ENCODE peak calls at places on chromosomes 7 and 10, in nine cellular contexts. H is CD4-positive, CD25-positive, alpha-beta regulatory T cell; T is globus pallidus; F is right lobe of liver; R is ecto neural progenitor cell; L is thyroid gland; M is activated naive CD4-positive, alpha-beta T cell; P is astrocyte of the hippocampus; O is non-pigmented ciliary epithelial cell. K is an unnamed sample.

GRCh38 chr7:75968561-75969001 is 25.8 kb downstream of the TMEM120A start:
- DNase-seq in H (no peak), T (peak), F (peak), R (no peak), L (peak), M (no peak), P (no peak), O (no peak), K (no peak)

GRCh38 chr10:77386833-77387232 is 250.8 kb downstream of the KCNMA1 start:
- DNase-seq in H (no peak), T (no peak), F (no peak), R (no peak), L (no peak), M (no peak), P (peak), O (peak), K (no peak)

GRCh38 chr7:136058561-136058960 is 81.4 kb upstream of the MTPN start:
- DNase-seq in H (no peak), T (no peak), F (no peak), R (no peak), L (no peak), M (no peak), P (no peak), O (no peak), K (no peak)

GRCh38 chr10:124989526-124989925 is 47.6 kb downstream of the ZRANB1 start:
- DNase-seq in H (no peak), T (no peak), F (peak), R (no peak), L (no peak), M (no peak), P (no peak), O (no peak), K (no peak)

GRCh38 chr7:151873402-151873965 is 3.4 kb downstream of the PRKAG2 start:
- DNase-seq in H (no peak), T (no peak), F (peak), R (no peak), L (peak), M (no peak), P (no peak), O (no peak), K (no peak)

GRCh38 chr10:28444031-28444430 is 88.9 kb upstream of the WAC start:
- DNase-seq in H (no peak), T (no peak), F (no peak), R (no peak), L (no peak), M (no peak), P (no peak), O (no peak), K (no peak)

GRCh38 chr7:34675749-34676374 is 17.8 kb downstream of the NPSR1 start:
- DNase-seq in H (peak), T (peak), F (no peak), R (no peak), L (no peak), M (no peak), P (peak), O (no peak), K (no peak)

GRCh38 chr10:132418520-132419416 is 21.8 kb downstream of the PWWP2B start:
- DNase-seq in H (no peak), T (no peak), F (no peak), R (no peak), L (peak), M (no peak), P (peak), O (no peak), K (no peak)

GRCh38 chr10:34748357-34748756 is 66.7 kb downstream of the PARD3 start:
- DNase-seq in H (no peak), T (no peak), F (no peak), R (no peak), L (no peak), M (no peak), P (no peak), O (no peak), K (no peak)

K was measured in esophagus squamous epithelium.